ENCODE peak calls at places on chromosomes 7 and 10, in eight cellular contexts. F is spleen; C is mesenchymal stem cell; G is K562; S is lung; I is pancreas; N is CD8-positive, alpha-beta memory T cell; J is left lung. P is an unnamed sample.

GRCh38 chr10:72171175-72171630 is 44.6 kb upstream of the ANAPC16 start:
- DNase-seq in S (peak; percentile 67), N (no peak), G (peak; percentile 31), C (peak; percentile 89), J (no peak), I (no peak), F (no peak), P (peak; percentile 92)

GRCh38 chr7:42522227-42522991 is 285.4 kb upstream of the GLI3 start:
- DNase-seq in I (no peak), J (no peak), N (no peak), S (peak; percentile 30), F (no peak), C (peak; percentile 40), G (no peak), P (peak; percentile 8)

GRCh38 chr10:118045842-118046490 is 775 bp downstream of the RAB11FIP2 start:
- DNase-seq in I (no peak), J (no peak), N (peak; percentile 19), G (no peak), F (no peak), S (peak; percentile 53), C (peak; percentile 56), P (peak; percentile 35)

GRCh38 chr7:23476286-23477169 is 6.2 kb upstream of the IGF2BP3 start:
- DNase-seq in C (no peak), J (no peak), G (no peak), S (no peak), F (no peak), N (no peak), I (no peak), P (no peak)

GRCh38 chr7:4610768-4611467 is 71.2 kb upstream of the FOXK1 start:
- DNase-seq in C (peak; percentile 76), G (peak; percentile 61), F (peak; percentile 71), N (peak; percentile 55), S (peak; percentile 51), J (no peak), I (no peak), P (peak; percentile 39)

GRCh38 chr7:27155816-27156507 is 513 bp downstream of the HOXA7 start:
- DNase-seq in C (no peak), S (no peak), I (peak; percentile 62), J (peak; percentile 80), G (no peak), N (no peak), F (peak; percentile 78), P (no peak)

GRCh38 chr10:114635797-114636550 is 22.1 kb downstream of the ABLIM1 start:
- DNase-seq in G (no peak), N (no peak), I (no peak), F (no peak), S (no peak), C (no peak), J (no peak), P (no peak)

GRCh38 chr10:60963441-60964256 is 19.7 kb upstream of the RHOBTB1 start:
- DNase-seq in S (no peak), N (no peak), C (peak; percentile 68), G (no peak), I (no peak), J (no peak), F (no peak), P (peak; percentile 86)

GRCh38 chr7:139602143-139602722 is 78.7 kb downstream of the CLEC2L start:
- DNase-seq in S (no peak), G (peak; percentile 53), C (peak; percentile 49), I (no peak), F (no peak), N (no peak), J (no peak), P (peak; percentile 25)

GRCh38 chr7:68249611-68250010 is 1253.0 kb downstream of the TYW1 start:
- DNase-seq in I (no peak), G (no peak), F (no peak), J (no peak), N (no peak), S (no peak), C (no peak), P (no peak)

GRCh38 chr7:134992626-134993179 is 6.4 kb downstream of the AGBL3 start:
- DNase-seq in G (no peak), S (no peak), C (no peak), F (no peak), J (no peak), I (no peak), N (peak; percentile 8), P (peak; percentile 52)

GRCh38 chr7:36670585-36671431 is 53.5 kb downstream of the AOAH start:
- DNase-seq in C (peak; percentile 67), S (peak; percentile 73), F (no peak), J (no peak), G (peak; percentile 76), I (no peak), N (peak; percentile 65), P (no peak)

GRCh38 chr7:158814637-158815036 is 14.7 kb downstream of the ESYT2 start:
- DNase-seq in I (no peak), S (no peak), N (peak; percentile 59), G (no peak), C (no peak), J (no peak), F (no peak), P (no peak)

GRCh38 chr7:158815046-158815445 is 14.3 kb downstream of the ESYT2 start:
- DNase-seq in N (no peak), F (no peak), S (no peak), I (no peak), C (peak; percentile 61), G (no peak), J (no peak), P (peak; percentile 46)

GRCh38 chr7:158815471-158816128 is 13.7 kb downstream of the ESYT2 start:
- DNase-seq in S (no peak), F (no peak), I (no peak), C (peak; percentile 43), J (no peak), G (no peak), N (no peak), P (peak; percentile 55)

GRCh38 chr7:158816995-158817394 is 12.3 kb downstream of the ESYT2 start:
- DNase-seq in I (no peak), J (no peak), G (peak; percentile 42), S (peak; percentile 67), N (no peak), F (no peak), C (no peak), P (no peak)

DNA sequence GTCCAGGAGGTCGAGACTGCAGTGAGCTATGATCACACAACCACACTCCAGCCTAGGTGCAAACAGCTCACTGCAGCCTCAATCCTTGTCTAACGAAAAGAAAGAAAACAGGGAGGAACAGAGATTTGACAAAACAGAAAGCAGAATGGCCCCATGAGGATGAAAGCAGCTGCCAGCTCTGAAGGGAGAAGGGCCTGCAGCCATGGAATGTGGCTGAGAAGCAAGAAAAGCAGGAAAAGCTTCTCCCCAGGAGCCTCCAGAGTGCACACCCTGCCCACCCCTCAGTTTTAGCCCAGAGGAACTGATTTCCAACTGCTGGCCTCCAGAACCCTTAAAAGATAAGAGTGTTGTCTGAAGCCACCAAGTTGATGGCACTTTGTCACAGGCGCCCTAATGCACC is 13.0 kb downstream of the ESYT2 start:
- DNase-seq in S (no peak), G (no peak), C (peak; percentile 44), J (no peak), I (no peak), F (no peak), N (no peak), P (no peak)
- H3K4me1 ChIP-seq in S (peaks cover 50% of the 10 kb centered on the region), G (peaks cover 67% of the 10 kb centered on the region), C (peaks cover 35% of the 10 kb centered on the region), J (peaks cover 52% of the 10 kb centered on the region), I (peaks cover 20% of the 10 kb centered on the region), F (peaks cover 90% of the 10 kb centered on the region), N (peaks cover 97% of the 10 kb centered on the region), P (peaks cover 46% of the 10 kb centered on the region)

DNA sequence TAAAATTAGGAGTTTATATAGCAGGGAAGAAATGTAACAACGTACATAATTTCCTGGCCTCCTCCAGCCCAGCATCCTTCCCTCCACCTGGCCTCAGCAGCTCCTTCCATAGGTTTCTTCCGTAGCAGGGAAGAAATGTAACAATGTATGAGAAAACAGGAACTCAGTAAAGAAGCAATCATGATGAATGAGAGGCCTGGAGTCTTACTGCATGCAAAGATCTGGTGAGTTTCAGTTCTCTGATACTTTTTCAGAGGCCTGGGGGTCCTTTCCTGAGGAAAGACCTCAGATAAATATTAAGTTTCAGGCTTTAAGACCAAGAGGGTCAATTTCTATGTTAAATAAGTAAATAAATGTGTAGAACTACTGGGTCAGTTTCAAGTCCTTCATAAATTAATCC is 155.7 kb upstream of the C7orf33 start:
- DNase-seq in F (no peak), N (no peak), S (no peak), G (no peak), J (no peak), C (no peak), I (no peak), P (no peak)
- H3K4me1 ChIP-seq in F (peaks cover 9% of the 10 kb centered on the region), N (no peaks in the 10 kb centered on the region), S (no peaks in the 10 kb centered on the region), G (no peaks in the 10 kb centered on the region), J (no peaks in the 10 kb centered on the region), C (no peaks in the 10 kb centered on the region), I (no peaks in the 10 kb centered on the region), P (no peaks in the 10 kb centered on the region)

GRCh38 chr7:31933481-31933880 is 136.7 kb downstream of the PDE1C start:
- DNase-seq in I (no peak), J (no peak), G (no peak), S (no peak), F (no peak), C (peak; percentile 51), N (no peak), P (no peak)

GRCh38 chr7:31937982-31938381 is 132.2 kb downstream of the PDE1C start:
- DNase-seq in F (no peak), I (no peak), J (no peak), N (no peak), C (no peak), G (no peak), S (no peak), P (no peak)

GRCh38 chr7:31935671-31936070 is 134.5 kb downstream of the PDE1C start:
- DNase-seq in N (no peak), S (no peak), J (no peak), F (no peak), G (no peak), C (no peak), I (no peak), P (no peak)

GRCh38 chr7:31934551-31934950 is 135.7 kb downstream of the PDE1C start:
- DNase-seq in I (no peak), J (no peak), F (no peak), S (no peak), N (no peak), C (no peak), G (no peak), P (no peak)

GRCh38 chr7:31935115-31935514 is 135.1 kb downstream of the PDE1C start:
- DNase-seq in I (no peak), F (no peak), G (no peak), J (no peak), C (no peak), S (no peak), N (no peak), P (no peak)
- H3K4me1 ChIP-seq in I (no peaks in the 10 kb centered on the region), F (no peaks in the 10 kb centered on the region), G (no peaks in the 10 kb centered on the region), J (no peaks in the 10 kb centered on the region), C (peaks cover 2% of the 10 kb centered on the region), S (peaks cover 8% of the 10 kb centered on the region), N (no peaks in the 10 kb centered on the region), P (peaks cover 23% of the 10 kb centered on the region)

DNA sequence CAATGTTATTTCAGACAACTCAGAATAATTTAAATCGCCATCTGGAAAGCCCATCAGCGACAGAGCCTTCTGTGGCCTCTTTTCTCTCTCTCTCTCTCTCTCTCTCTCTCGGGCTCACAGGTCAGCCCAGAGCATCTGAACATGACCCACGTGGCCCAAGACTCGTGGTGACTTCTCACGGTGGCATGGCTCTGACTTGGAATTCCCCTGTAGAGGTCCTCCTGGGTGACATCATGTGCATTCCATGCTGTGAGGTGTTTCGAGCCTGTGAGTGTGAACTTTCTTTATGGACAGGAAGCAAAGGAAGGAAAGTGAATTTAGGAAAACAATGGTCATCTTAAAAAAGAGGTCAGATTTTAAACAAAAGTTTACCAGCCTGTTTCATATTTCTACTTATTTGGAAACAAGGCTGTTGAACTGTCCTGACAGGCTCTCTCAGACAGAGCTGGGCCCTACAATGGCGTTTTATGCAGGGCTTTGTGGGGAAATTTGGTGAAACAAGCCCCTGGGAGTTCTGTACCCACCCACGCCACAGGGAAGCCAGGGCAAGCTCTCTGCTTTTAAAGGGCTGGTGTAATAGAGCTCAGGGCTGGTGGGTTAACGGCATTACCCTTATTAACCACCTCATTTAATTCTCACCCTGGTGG is 359.7 kb upstream of the ZNF32 start:
- DNase-seq in C (no peak), F (no peak), S (no peak), G (no peak), N (no peak), J (no peak), I (no peak), P (peak; percentile 53)
- H3K4me1 ChIP-seq in C (peaks cover 4% of the 10 kb centered on the region), F (no peaks in the 10 kb centered on the region), S (peaks cover 4% of the 10 kb centered on the region), G (no peaks in the 10 kb centered on the region), N (no peaks in the 10 kb centered on the region), J (no peaks in the 10 kb centered on the region), I (no peaks in the 10 kb centered on the region), P (no peaks in the 10 kb centered on the region)